ENCODE peak calls at places on chromosomes 12 and 14, in five cellular contexts. U, I, K, B and T are unnamed samples.

GRCh38 chr12:115440438-115440837 is 756.5 kb upstream of the TBX3 start:
- DNase-seq in I (no peak), U (no peak), K (peak; percentile 37), B (peak; percentile 63), T (peak; percentile 79)

GRCh38 chr14:102867826-102868580 is 54.5 kb upstream of the AMN start:
- DNase-seq in U (no peak), B (no peak), K (no peak), I (no peak), T (no peak)

GRCh38 chr12:107478881-107479280 is 206.7 kb upstream of the PWP1 start:
- DNase-seq in I (no peak), B (no peak), K (no peak), U (no peak), T (no peak)

GRCh38 chr12:11729008-11729407 is 79.5 kb downstream of the ETV6 start:
- DNase-seq in U (no peak), I (no peak), B (no peak), K (peak; percentile 56), T (no peak)

GRCh38 chr12:12776261-12776660 is 9.2 kb upstream of the APOLD1 start:
- DNase-seq in B (no peak), K (peak; percentile 86), I (peak; percentile 54), U (no peak), T (no peak)

GRCh38 chr12:115657081-115658013 is 620.1 kb downstream of the MED13L start:
- DNase-seq in B (no peak), I (no peak), K (peak; percentile 52), U (no peak), T (no peak)

GRCh38 chr12:13211859-13212664 is 15.5 kb downstream of the EMP1 start:
- DNase-seq in I (no peak), B (peak; percentile 79), U (peak; percentile 71), K (no peak), T (no peak)

GRCh38 chr12:53123578-53124351 is 20.5 kb downstream of the SOAT2 start:
- DNase-seq in U (no peak), B (no peak), K (peak; percentile 9), I (no peak), T (no peak)

GRCh38 chr12:70217416-70217815 is 25.8 kb upstream of the CNOT2 start:
- DNase-seq in U (no peak), B (no peak), I (no peak), K (no peak), T (no peak)

GRCh38 chr12:17992002-17992656 is 97.9 kb downstream of the RERGL start:
- DNase-seq in B (peak; percentile 27), K (peak; percentile 19), U (no peak), I (no peak), T (no peak)

GRCh38 chr12:119666226-119666808 is 1.6 kb upstream of the PRKAB1 start:
- DNase-seq in K (no peak), I (no peak), B (no peak), U (no peak), T (no peak)

GRCh38 chr14:75279153-75279738 is 618 bp downstream of the FOS start:
- DNase-seq in K (peak; percentile 42), I (no peak), U (no peak), B (peak; percentile 90), T (peak; percentile 92)

GRCh38 chr14:81394739-81395138 is 5.4 kb downstream of the STON2 start:
- DNase-seq in K (no peak), B (no peak), I (no peak), U (no peak), T (no peak)

GRCh38 chr14:53055003-53055402 is 98.1 kb downstream of the DDHD1 start:
- DNase-seq in U (no peak), I (no peak), K (peak; percentile 40), B (peak; percentile 79), T (no peak)

GRCh38 chr14:77219591-77219990 is 38.0 kb downstream of the TMEM63C start:
- DNase-seq in B (no peak), U (no peak), K (no peak), I (no peak), T (no peak)

GRCh38 chr12:28035483-28035882 is 63.0 kb upstream of the PTHLH start:
- DNase-seq in I (no peak), B (peak; percentile 83), U (no peak), K (peak; percentile 78), T (no peak)

GRCh38 chr14:92495041-92495440 is 18.5 kb upstream of the RIN3 start:
- DNase-seq in K (no peak), B (no peak), I (no peak), U (no peak), T (no peak)

GRCh38 chr12:7060353-7060954 is at the start of gene C1S:
- DNase-seq in K (peak; percentile 89), B (peak; percentile 99), U (peak; percentile 81), I (no peak), T (peak; percentile 89)

GRCh38 chr12:14948672-14949071 is 10.3 kb upstream of the ERP27 start:
- DNase-seq in K (peak; percentile 50), U (no peak), I (no peak), B (peak; percentile 81), T (peak; percentile 49)

DNA sequence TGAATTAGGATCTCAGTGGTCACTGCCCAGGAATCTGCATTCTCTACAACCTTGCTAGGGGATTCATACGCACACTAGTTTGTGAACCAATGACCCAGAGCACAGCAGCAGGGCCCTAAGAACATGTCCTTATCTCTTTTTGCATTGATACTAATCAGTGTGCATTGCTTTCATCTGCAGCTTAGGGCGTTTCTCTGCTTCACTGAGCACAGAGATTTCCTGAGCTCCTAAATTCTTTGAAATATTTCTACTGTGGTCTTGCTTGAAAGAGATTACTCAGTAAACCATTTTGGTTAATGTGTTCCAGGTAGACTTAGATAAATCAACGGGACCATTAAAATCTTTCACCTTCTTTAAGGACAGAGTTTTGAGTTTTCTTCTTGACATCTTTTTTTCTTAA is 351.3 kb upstream of the KITLG start:
- DNase-seq in U (no peak), B (no peak), K (no peak), I (no peak), T (no peak)
- H3K4me1 ChIP-seq in U (peaks cover 2% of the 10 kb centered on the region), B (peaks cover 2% of the 10 kb centered on the region), K (peaks cover 33% of the 10 kb centered on the region), I (peaks cover 39% of the 10 kb centered on the region), T (peaks cover 9% of the 10 kb centered on the region)

GRCh38 chr14:104318558-104319488 is 180.4 kb downstream of the KIF26A start:
- DNase-seq in U (no peak), B (no peak), I (no peak), K (no peak), T (no peak)

GRCh38 chr14:104316723-104317499 is 178.5 kb downstream of the KIF26A start:
- DNase-seq in U (no peak), K (no peak), I (no peak), B (no peak), T (no peak)

GRCh38 chr14:104317975-104318557 is 179.7 kb downstream of the KIF26A start:
- DNase-seq in I (no peak), U (no peak), B (no peak), K (no peak), T (no peak)

GRCh38 chr14:104316121-104316722 is 177.8 kb downstream of the KIF26A start:
- DNase-seq in B (no peak), U (no peak), K (no peak), I (no peak), T (no peak)

DNA sequence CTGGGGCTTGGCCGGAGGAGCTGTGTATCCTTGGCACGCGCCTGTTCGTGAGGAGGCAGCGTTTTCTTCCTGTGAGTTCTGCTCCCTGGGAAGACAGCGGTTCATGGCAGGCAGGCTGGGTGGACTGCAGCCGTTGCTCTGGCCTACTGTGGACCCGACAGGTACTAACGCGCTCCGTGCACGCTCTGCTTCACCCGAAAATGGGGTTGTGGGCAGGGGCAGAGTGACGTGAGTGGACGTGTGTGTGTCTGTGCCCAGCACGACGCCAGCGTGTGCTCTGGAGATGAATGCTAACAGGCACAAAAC is 179.1 kb downstream of the KIF26A start:
- DNase-seq in K (no peak), I (no peak), U (no peak), B (no peak), T (no peak)
- H3K9ac ChIP-seq in K (no peak overlapping the region), I (no peak overlapping the region), U (no peak overlapping the region), B (no peak overlapping the region), T (no peak overlapping the region)

DNA sequence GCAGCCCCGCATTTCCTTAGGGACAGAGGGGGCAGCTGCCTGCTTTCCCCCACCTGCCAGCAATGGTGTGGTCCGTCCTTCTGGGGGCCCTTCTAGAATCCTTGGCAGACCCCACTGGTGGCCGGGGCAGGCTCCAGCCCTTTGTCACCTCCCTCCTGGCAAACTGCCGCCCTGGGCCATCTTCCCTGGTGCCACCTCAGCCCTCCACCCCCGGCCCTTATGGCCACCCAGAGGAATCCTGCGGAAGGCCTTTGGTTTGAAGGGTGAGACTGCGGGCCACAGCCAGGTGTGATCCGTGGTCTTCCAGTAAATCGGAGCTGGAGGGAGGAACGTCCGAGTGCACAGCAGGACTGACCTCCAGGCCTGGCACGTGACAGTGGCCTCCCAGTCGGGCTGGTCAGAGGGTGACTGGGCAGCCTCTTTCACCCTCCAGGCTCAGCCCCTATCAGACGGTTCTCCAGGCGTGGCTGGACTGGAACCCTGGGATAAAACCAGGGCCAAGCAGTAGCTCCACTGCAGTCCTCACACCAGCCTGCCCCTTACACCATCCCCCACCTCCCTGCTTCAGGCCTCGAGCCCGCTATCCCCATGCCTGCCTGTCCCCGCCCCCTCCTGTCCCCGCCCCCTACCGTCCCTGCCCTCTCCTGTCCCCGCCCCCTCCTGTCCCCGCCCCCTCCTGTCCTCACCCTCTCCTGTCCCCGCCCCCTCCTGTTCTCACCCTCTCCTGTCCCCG is 12.4 kb downstream of the FBRSL1 start:
- DNase-seq in U (peak; percentile 93), B (no peak), I (no peak), K (no peak), T (no peak)
- H3K4me1 ChIP-seq in U (peaks cover 4% of the 10 kb centered on the region), B (peaks cover 3% of the 10 kb centered on the region), I (peaks cover 5% of the 10 kb centered on the region), K (peaks cover 5% of the 10 kb centered on the region), T (peaks cover 77% of the 10 kb centered on the region)

GRCh38 chr14:40371011-40371410 is 938.8 kb upstream of the FBXO33 start:
- DNase-seq in I (no peak), K (no peak), B (no peak), U (no peak), T (no peak)
- H3K9ac ChIP-seq in I (no peak overlapping the region), K (no peak overlapping the region), B (no peak overlapping the region), U (no peak overlapping the region), T (no peak overlapping the region)

GRCh38 chr12:54355104-54355815 is 9.0 kb downstream of the GPR84 start:
- DNase-seq in I (no peak), K (no peak), B (no peak), U (peak; percentile 50), T (no peak)

GRCh38 chr12:54356228-54356627 is 8.1 kb downstream of the GPR84 start:
- DNase-seq in U (no peak), K (no peak), B (no peak), I (no peak), T (no peak)

GRCh38 chr12:54358620-54358944 is 5.7 kb downstream of the GPR84 start:
- DNase-seq in I (no peak), K (no peak), B (no peak), U (no peak), T (no peak)

GRCh38 chr12:54357802-54358619 is 6.3 kb downstream of the GPR84 start:
- DNase-seq in I (no peak), U (peak; percentile 78), B (no peak), K (no peak), T (no peak)

GRCh38 chr12:54356951-54357356 is 7.3 kb downstream of the GPR84 start:
- DNase-seq in I (no peak), U (peak; percentile 57), B (no peak), K (no peak), T (no peak)
- H3K4me1 ChIP-seq in I (peaks cover 25% of the 10 kb centered on the region), U (peaks cover 16% of the 10 kb centered on the region), B (peaks cover 28% of the 10 kb centered on the region), K (peaks cover 24% of the 10 kb centered on the region), T (peaks cover 16% of the 10 kb centered on the region)